ENCODE peak calls at places on chromosomes 4 and X, in five cellular contexts. N is brain microvascular endothelial cell; F is AG04450; J is B cell; W is Jurkat, Clone E6-1. Q is an unnamed sample.

GRCh38 chrX:108217877-108218276 is 126.3 kb downstream of the ATG4A start:
- DNase-seq in N (no peak), F (no peak), J (no peak), W (no peak), Q (no peak)

GRCh38 chrX:134721766-134722532 is 63.7 kb upstream of the PLAC1 start:
- DNase-seq in N (no peak), F (no peak), J (no peak), W (no peak), Q (peak)

GRCh38 chrX:50827996-50828395 is 14.0 kb upstream of the SHROOM4 start:
- DNase-seq in N (no peak), F (no peak), J (no peak), W (no peak), Q (no peak)

GRCh38 chr4:101114936-101115372 is 232.4 kb downstream of the PPP3CA start:
- DNase-seq in N (peak), F (no peak), J (no peak), W (no peak), Q (peak)

GRCh38 chr4:7403001-7403400 is 31.7 kb downstream of the PSAPL1 start:
- DNase-seq in N (no peak), F (no peak), J (no peak), W (no peak), Q (no peak)

GRCh38 chrX:110435191-110435590 is 76.5 kb downstream of the RTL9 start:
- DNase-seq in N (no peak), F (no peak), J (no peak), W (no peak), Q (no peak)

GRCh38 chrX:102745513-102746133 is 25.1 kb downstream of the GPRASP3 start:
- DNase-seq in N (no peak), F (no peak), J (no peak), W (no peak), Q (no peak)

GRCh38 chrX:19832186-19832965 is 55.0 kb downstream of the SH3KBP1 start:
- DNase-seq in N (no peak), F (no peak), J (no peak), W (no peak), Q (no peak)

GRCh38 chr4:56739104-56739777 is 58.1 kb upstream of the HOPX start:
- DNase-seq in N (no peak), F (no peak), J (no peak), W (no peak), Q (no peak)

GRCh38 chr4:127868196-127868595 is 12.5 kb upstream of the PLK4 start:
- DNase-seq in N (peak), F (no peak), J (no peak), W (no peak), Q (no peak)

GRCh38 chr4:89868261-89868660 is 26.4 kb upstream of the MMRN1 start:
- DNase-seq in N (no peak), F (no peak), J (no peak), W (no peak), Q (no peak)

GRCh38 chr4:85956296-85956955 is 403.4 kb downstream of the MAPK10 start:
- DNase-seq in N (no peak), F (no peak), J (no peak), W (no peak), Q (no peak)

GRCh38 chr4:5774416-5775056 is 63.5 kb downstream of the EVC start:
- DNase-seq in N (no peak), F (no peak), J (no peak), W (no peak), Q (no peak)

GRCh38 chr4:34733185-34733916 is 1511.0 kb downstream of the ARAP2 start:
- DNase-seq in N (no peak), F (no peak), J (no peak), W (no peak), Q (peak)

GRCh38 chrX:44974462-44974861 is 101.5 kb downstream of the KDM6A start:
- DNase-seq in N (peak), F (no peak), J (no peak), W (no peak), Q (peak)

GRCh38 chr4:40577588-40578253 is 51.9 kb downstream of the RBM47 start:
- DNase-seq in N (no peak), F (no peak), J (no peak), W (no peak), Q (no peak)

GRCh38 chr4:100288167-100288566 is 97.9 kb upstream of the DDIT4L start:
- DNase-seq in N (peak), F (no peak), J (no peak), W (no peak), Q (no peak)